ENCODE peak calls at places on chromosome 6, in four cellular contexts. J, A, S and D are unnamed samples.

GRCh38 chr6:3139090-3139903 is 18.0 kb downstream of the TUBB2A start:
- DNase-seq in J (no peak), A (peak; percentile 53), S (peak; percentile 77), D (no peak)

GRCh38 chr6:147244832-147245231 is 40.6 kb downstream of the STXBP5 start:
- DNase-seq in J (no peak), A (no peak), S (no peak), D (no peak)

GRCh38 chr6:45655630-45656422 is 278.1 kb upstream of the SUPT3H start:
- DNase-seq in J (no peak), A (peak; percentile 100), S (peak; percentile 98), D (peak; percentile 90)

GRCh38 chr6:112372213-112372806 is 25.2 kb downstream of the RFPL4B start:
- DNase-seq in J (peak; percentile 28), A (peak; percentile 48), S (peak; percentile 55), D (no peak)

GRCh38 chr6:51494342-51494741 is 593.1 kb downstream of the PKHD1 start:
- DNase-seq in J (no peak), A (no peak), S (peak; percentile 35), D (no peak)

GRCh38 chr6:43779864-43780260 is 9.9 kb downstream of the VEGFA start:
- DNase-seq in J (no peak), A (no peak), S (no peak), D (no peak)

GRCh38 chr6:13089296-13089994 is 238.9 kb downstream of the TBC1D7 start:
- DNase-seq in J (no peak), A (peak; percentile 6), S (no peak), D (no peak)

GRCh38 chr6:67252663-67253062 is 1382.4 kb upstream of the ADGRB3 start:
- DNase-seq in J (no peak), A (no peak), S (no peak), D (no peak)

GRCh38 chr6:140401666-140402255 is 1027.3 kb upstream of the CITED2 start:
- DNase-seq in J (no peak), A (peak; percentile 48), S (peak; percentile 11), D (peak; percentile 9)

GRCh38 chr6:54801669-54802068 is 44.9 kb upstream of the FAM83B start:
- DNase-seq in J (no peak), A (peak; percentile 86), S (peak; percentile 80), D (peak; percentile 76)

GRCh38 chr6:31794294-31794865 is 1.2 kb downstream of the VARS1 start:
- DNase-seq in J (peak; percentile 30), A (no peak), S (peak; percentile 35), D (no peak)

GRCh38 chr6:69974193-69974592 is 107.8 kb downstream of the COL19A1 start:
- DNase-seq in J (no peak), A (peak; percentile 19), S (no peak), D (no peak)

GRCh38 chr6:12182676-12183075 is 107.5 kb upstream of the EDN1 start:
- DNase-seq in J (no peak), A (peak; percentile 57), S (peak; percentile 42), D (no peak)

GRCh38 chr6:41028618-41029486 is 10.2 kb downstream of the UNC5CL start:
- DNase-seq in J (no peak), A (no peak), S (no peak), D (no peak)

GRCh38 chr6:5036309-5036708 is 32.5 kb upstream of the RPP40 start:
- DNase-seq in J (peak; percentile 84), A (peak; percentile 41), S (peak; percentile 17), D (no peak)

GRCh38 chr6:71031912-71032311 is 75.1 kb upstream of the B3GAT2 start:
- DNase-seq in J (no peak), A (no peak), S (no peak), D (no peak)

GRCh38 chr6:91132461-91132860 is 545.6 kb upstream of the MAP3K7 start:
- DNase-seq in J (no peak), A (peak; percentile 22), S (peak; percentile 18), D (no peak)

GRCh38 chr6:2426561-2427340 is 181.3 kb upstream of the GMDS start:
- DNase-seq in J (no peak), A (peak; percentile 74), S (no peak), D (no peak)

DNA sequence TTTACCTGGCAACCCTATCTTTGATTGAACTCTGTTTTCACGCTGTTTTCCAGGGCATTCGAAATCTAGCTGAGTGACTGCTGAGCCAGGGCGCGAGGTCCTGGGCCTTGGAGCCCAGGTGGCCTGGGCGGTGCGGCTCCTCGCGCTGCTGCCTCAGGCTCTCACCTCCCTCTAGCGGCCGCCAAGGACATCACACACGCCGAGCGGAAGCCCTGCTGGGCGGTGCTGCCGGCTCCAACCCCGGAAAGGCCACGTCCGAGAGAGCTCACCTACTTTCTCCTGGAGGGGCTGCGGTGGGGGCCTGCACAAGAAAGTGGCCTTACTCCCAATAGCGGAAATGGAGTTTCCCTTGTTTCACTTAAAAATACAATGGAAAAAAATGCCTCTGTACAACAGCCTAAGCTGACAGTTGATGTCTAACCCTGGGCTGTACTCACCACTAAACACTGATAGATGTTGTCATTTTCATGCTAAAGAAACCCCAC is 77.7 kb downstream of the ELOVL4 start:
- DNase-seq in J (peak; percentile 84), A (peak; percentile 37), S (peak; percentile 71), D (no peak)
- H3K9ac ChIP-seq in J (peak overlapping the region; percentile 21), A (no peak overlapping the region), S (peak overlapping the region; percentile 7), D (no peak overlapping the region)

GRCh38 chr6:99618649-99619408 is 12.2 kb downstream of the PRDM13 start:
- DNase-seq in J (no peak), A (no peak), S (no peak), D (no peak)
- H2AFZ ChIP-seq in J (no peak overlapping the region), A (peak overlapping the region; percentile 56), S (no peak overlapping the region), D (no peak overlapping the region)

GRCh38 chr6:32860674-32861073 is 6.7 kb downstream of the PSMB9 start:
- DNase-seq in J (no peak), A (no peak), S (no peak), D (no peak)
- H3K4me3 ChIP-seq in J (no peak overlapping the region), A (no peak overlapping the region), S (no peak overlapping the region), D (peak overlapping the region; percentile 7)

GRCh38 chr6:167856474-167856873 is 29.8 kb downstream of the AFDN start:
- DNase-seq in J (no peak), A (no peak), S (no peak), D (no peak)

GRCh38 chr6:167855825-167856425 is 29.2 kb downstream of the AFDN start:
- DNase-seq in J (no peak), A (peak; percentile 98), S (peak; percentile 88), D (peak; percentile 59)

GRCh38 chr6:167858842-167859520 is 32.3 kb downstream of the AFDN start:
- DNase-seq in J (no peak), A (peak; percentile 55), S (no peak), D (no peak)

GRCh38 chr6:167858086-167858591 is 31.4 kb downstream of the AFDN start:
- DNase-seq in J (no peak), A (peak; percentile 81), S (no peak), D (no peak)

DNA sequence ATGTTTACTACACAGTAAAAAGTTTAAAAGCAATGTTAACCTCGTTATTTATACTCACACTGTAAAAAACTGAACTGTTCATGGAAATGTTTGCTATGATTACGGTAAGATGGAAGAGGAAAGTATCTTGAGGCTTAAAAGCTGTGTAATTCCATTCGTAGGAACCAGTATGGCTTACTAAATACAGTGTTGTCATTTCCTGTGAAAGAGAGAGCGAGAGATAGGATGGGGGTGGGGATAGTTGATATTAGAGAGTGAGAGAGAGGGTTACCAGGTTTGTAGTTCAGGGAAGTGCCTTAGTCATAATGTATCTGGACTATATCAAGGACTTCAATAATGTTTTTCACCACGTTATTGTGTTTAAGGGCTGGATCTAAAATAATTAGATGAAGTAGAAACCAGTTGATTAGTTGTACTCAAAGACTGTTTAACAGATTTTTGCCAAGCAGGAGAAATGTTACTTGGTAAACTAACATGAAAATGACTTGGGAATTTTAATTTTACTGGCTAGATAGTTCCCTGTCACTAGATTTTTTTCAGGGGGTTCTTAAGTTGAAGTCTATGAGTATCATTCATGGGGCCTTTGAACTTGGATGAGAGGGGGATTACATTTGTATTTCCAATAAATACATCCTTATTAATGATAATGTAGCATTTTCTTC is 30.4 kb downstream of the AFDN start:
- DNase-seq in J (no peak), A (peak; percentile 54), S (no peak), D (no peak)
- H3K9ac ChIP-seq in J (no peak overlapping the region), A (peak overlapping the region; percentile 27), S (no peak overlapping the region), D (no peak overlapping the region)

GRCh38 chr6:15131234-15132195 is 114.4 kb upstream of the JARID2 start:
- DNase-seq in J (no peak), A (peak; percentile 6), S (no peak), D (no peak)

GRCh38 chr6:15132854-15133670 is 112.8 kb upstream of the JARID2 start:
- DNase-seq in J (no peak), A (peak; percentile 89), S (peak; percentile 97), D (peak; percentile 92)

GRCh38 chr6:15137086-15137485 is 108.8 kb upstream of the JARID2 start:
- DNase-seq in J (no peak), A (no peak), S (no peak), D (no peak)
- H2AFZ ChIP-seq in J (no peak overlapping the region), A (no peak overlapping the region), S (no peak overlapping the region), D (peak overlapping the region; percentile 64)

DNA sequence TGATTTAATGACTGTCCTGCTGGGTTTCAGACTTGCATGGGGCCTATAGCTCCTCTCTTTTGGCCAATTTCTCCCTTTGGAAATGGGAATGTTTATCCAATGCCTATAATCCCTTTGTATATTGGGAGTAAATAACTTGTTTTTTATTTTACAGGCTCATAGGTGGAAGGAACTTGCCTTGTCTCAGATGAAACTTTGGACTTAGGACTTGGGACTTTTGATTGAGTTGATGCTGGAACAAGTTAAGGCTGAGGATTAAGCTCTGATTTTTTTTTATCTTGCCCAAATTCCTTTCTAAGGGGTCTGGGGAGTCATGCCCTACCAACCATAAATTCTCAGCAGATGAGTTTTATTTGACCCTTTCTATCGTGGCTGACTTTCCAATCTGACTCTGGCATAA is 23.5 kb downstream of the WDR27 start:
- DNase-seq in J (no peak), A (no peak), S (no peak), D (no peak)
- H3K4me3 ChIP-seq in J (no peak overlapping the region), A (no peak overlapping the region), S (no peak overlapping the region), D (no peak overlapping the region)

GRCh38 chr6:28775405-28776129 is 148.2 kb downstream of the TRIM27 start:
- DNase-seq in J (no peak), A (no peak), S (no peak), D (no peak)
- H3K9ac ChIP-seq in J (no peak overlapping the region), A (no peak overlapping the region), S (no peak overlapping the region), D (no peak overlapping the region)

DNA sequence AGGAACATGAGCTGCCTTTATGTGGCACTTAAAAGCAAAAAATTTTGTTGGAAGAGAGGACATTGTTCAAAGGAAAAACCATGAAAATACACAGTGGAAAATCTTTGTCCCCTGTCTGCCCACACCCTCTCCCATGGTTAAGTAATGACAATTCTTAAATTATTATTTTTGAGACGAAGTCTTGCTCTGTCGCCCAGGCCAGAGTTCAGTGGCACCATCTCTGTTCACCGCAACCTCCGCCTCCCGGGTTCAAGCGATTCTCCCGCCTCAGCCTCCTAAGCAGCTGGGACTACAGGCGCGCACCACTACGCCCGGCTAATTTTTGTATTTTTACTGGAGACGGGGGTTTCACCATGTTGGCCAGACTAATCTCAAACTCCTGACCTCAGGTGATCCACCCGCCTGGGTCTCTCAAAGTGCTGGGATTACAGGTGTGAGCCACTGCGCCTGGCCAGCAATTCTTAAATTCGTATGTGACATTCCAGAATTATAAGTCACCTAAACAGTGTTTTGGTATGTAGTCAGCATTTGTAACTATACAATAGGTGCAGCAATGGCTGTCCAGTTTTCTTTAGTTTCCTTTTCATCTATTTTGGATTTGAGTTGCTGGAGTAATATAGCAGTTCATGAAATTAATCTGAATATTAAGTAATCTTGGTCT is 636 bp upstream of the SSR1 start:
- DNase-seq in J (no peak), A (no peak), S (peak; percentile 59), D (no peak)
- H2AFZ ChIP-seq in J (peak overlapping the region; percentile 59), A (peak overlapping the region; percentile 86), S (peak overlapping the region; percentile 85), D (peak overlapping the region; percentile 71)